ENCODE peak calls at places on chromosomes 3 and 15, in five cellular contexts. R is H1, F is IMR-90, K is H9, D is mesenchymal stem cell. T is an unnamed sample.

GRCh38 chr3:40008796-40009195 is 199.4 kb downstream of the MYRIP start:
- DNase-seq in R (no peak), F (no peak), K (no peak), D (no peak), T (no peak)

GRCh38 chr3:100423611-100424010 is 22.3 kb downstream of the LNP1 start:
- DNase-seq in R (no peak), F (no peak), K (no peak), D (no peak), T (no peak)

GRCh38 chr3:100400782-100401673 is at the start of the genes LNP1 and TOMM70:
- DNase-seq in R (peak), F (peak), K (peak), D (peak), T (peak)

GRCh38 chr15:40936709-40937666 is 7.8 kb downstream of the DLL4 start:
- DNase-seq in R (no peak), F (peak), K (no peak), D (no peak), T (no peak)

GRCh38 chr3:50525987-50526386 is 22.6 kb upstream of the CACNA2D2 start:
- DNase-seq in R (peak), F (peak), K (peak), D (peak), T (no peak)

GRCh38 chr15:78370013-78370412 is 29.9 kb downstream of the CRABP1 start:
- DNase-seq in R (no peak), F (no peak), K (no peak), D (no peak), T (no peak)

GRCh38 chr15:25171111-25171811 is 216.5 kb downstream of the SNRPN start:
- DNase-seq in R (peak), F (no peak), K (peak), D (no peak), T (no peak)

GRCh38 chr3:71210257-71211002 is 373.1 kb downstream of the FOXP1 start:
- DNase-seq in R (no peak), F (peak), K (no peak), D (peak), T (no peak)

GRCh38 chr3:31645233-31645632 is 112.5 kb downstream of the STT3B start:
- DNase-seq in R (no peak), F (peak), K (no peak), D (no peak), T (no peak)

GRCh38 chr15:53197426-53197839 is 407.3 kb upstream of the ONECUT1 start:
- DNase-seq in R (peak), F (peak), K (peak), D (peak), T (peak)

GRCh38 chr3:25664066-25664809 is 469 bp downstream of the TOP2B start:
- DNase-seq in R (peak), F (peak), K (peak), D (peak), T (peak)

GRCh38 chr3:325495-325894 is 128.9 kb downstream of the CHL1 start:
- DNase-seq in R (no peak), F (no peak), K (no peak), D (no peak), T (no peak)

GRCh38 chr3:135218304-135218703 is 423.2 kb downstream of the EPHB1 start:
- DNase-seq in R (no peak), F (no peak), K (no peak), D (no peak), T (no peak)

GRCh38 chr3:165994293-165994692 is 157.1 kb upstream of the BCHE start:
- DNase-seq in R (no peak), F (no peak), K (no peak), D (no peak), T (no peak)

GRCh38 chr3:159045279-159045678 is 243.4 kb downstream of the MFSD1 start:
- DNase-seq in R (no peak), F (no peak), K (no peak), D (no peak), T (no peak)

GRCh38 chr3:41213563-41213962 is 14.3 kb downstream of the CTNNB1 start:
- DNase-seq in R (no peak), F (no peak), K (no peak), D (no peak), T (no peak)

DNA sequence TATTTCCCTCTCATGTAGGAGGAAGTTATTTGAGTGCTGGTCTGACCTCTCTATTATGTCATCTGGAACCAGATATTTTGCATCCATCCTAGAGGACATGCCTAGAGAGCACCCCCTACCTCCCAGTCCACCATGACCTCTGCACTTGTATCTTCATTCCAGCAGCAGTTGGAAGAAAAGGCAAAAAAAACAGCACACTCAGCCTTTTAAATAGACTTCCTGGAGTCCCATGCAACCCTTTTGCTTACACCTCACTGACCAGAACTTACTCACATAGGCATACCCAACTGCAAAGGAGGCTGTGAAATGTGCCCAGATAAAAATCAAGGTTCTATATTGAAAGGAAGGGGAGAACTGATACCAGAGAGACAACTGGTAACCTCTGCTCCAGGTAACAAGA is 92.3 kb upstream of the FHIT start:
- DNase-seq in R (no peak), F (no peak), K (no peak), D (no peak), T (no peak)
- H3K4ac ChIP-seq in R (no peak), F (no peak), K (no peak), D (no peak), T (no peak)

GRCh38 chr3:170751083-170751893 is 118.7 kb downstream of the RPL22L1 start:
- DNase-seq in R (no peak), F (peak), K (no peak), D (peak), T (no peak)
- H2AFZ ChIP-seq in R (peak), F (peak), K (no peak), D (no peak), T (no peak)

DNA sequence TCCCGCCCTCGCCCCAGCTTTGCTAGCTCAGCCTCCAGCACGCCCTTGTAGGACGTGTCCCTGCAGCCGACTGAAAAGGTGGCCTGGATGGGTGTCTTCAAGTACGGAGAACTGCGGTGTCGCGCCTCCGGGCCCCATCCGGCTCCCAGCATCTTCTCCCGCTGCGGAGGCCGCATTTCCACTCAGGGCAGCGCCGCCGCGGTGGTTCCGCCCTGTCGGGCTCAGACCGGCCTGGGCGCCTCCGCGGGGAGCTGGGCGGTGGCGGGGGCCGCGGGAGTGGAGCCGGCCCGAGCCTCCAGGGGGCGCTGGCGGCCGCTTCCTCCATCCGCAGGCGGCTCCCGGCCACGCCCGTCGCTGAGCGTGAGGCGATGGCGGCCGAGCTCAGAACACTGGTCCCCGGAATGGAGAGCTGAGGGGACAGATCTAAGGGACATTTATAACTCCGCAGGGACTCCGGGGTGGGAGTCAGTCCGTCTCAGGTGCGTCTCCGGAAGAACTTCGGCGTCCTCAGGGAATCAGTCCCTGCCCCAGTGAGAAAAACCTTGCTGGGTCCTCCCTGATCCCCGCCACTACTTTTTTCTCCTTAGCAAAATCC is 13.6 kb upstream of the SMCO1 start:
- DNase-seq in R (peak), F (peak), K (peak), D (peak), T (peak)
- H2BK15ac ChIP-seq in R (no peak), F (peak), K (no peak), D (peak), T (peak)

GRCh38 chr15:38002883-38003477 is 68.5 kb downstream of the TMCO5A start:
- DNase-seq in R (peak), F (peak), K (peak), D (peak), T (peak)
- H3K4ac ChIP-seq in R (no peak), F (peak), K (no peak), D (no peak), T (no peak)

GRCh38 chr3:129061888-129062834 is 1.6 kb downstream of the GP9 start:
- DNase-seq in R (no peak), F (no peak), K (no peak), D (no peak), T (no peak)

GRCh38 chr3:129061077-129061887 is 703 bp downstream of the GP9 start:
- DNase-seq in R (no peak), F (no peak), K (no peak), D (no peak), T (no peak)

GRCh38 chr3:129064969-129065726 is 4.6 kb downstream of the GP9 start:
- DNase-seq in R (no peak), F (no peak), K (no peak), D (no peak), T (no peak)

GRCh38 chr3:129063841-129064482 is 3.4 kb downstream of the GP9 start:
- DNase-seq in R (no peak), F (no peak), K (no peak), D (no peak), T (no peak)

DNA sequence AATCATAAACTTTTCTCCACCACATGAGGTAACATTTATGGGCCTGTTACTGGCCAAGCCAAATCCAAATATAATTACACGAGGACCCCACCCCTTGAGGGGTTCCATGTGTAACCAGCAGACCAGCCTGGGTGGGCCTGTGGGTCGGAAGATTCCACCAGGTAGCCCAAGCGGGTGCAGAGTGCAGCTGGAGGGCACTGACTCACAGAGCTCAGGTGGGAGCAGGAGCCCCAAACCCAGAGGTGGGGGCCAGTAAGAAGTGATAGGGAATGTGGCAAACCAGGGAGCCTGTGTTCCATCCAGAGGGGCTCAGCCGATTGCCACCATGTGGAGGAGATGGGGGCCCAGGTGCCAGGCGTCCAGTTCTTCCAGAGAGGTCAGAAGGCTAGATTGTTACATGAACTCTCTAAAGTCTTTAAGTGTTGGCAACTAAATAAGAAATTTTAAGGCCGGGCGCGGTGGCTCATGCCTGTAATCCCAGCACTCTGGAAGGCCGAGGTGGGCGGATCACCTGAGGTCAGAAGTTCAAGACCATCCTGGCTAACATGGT is 2.6 kb downstream of the GP9 start:
- DNase-seq in R (no peak), F (no peak), K (no peak), D (no peak), T (no peak)
- H2AFZ ChIP-seq in R (no peak), F (no peak), K (no peak), D (no peak), T (no peak)

GRCh38 chr3:150168694-150169093 is 198.0 kb upstream of the PFN2 start:
- DNase-seq in R (no peak), F (peak), K (no peak), D (no peak), T (no peak)
- H2BK15ac ChIP-seq in R (no peak), F (no peak), K (no peak), D (no peak), T (no peak)

DNA sequence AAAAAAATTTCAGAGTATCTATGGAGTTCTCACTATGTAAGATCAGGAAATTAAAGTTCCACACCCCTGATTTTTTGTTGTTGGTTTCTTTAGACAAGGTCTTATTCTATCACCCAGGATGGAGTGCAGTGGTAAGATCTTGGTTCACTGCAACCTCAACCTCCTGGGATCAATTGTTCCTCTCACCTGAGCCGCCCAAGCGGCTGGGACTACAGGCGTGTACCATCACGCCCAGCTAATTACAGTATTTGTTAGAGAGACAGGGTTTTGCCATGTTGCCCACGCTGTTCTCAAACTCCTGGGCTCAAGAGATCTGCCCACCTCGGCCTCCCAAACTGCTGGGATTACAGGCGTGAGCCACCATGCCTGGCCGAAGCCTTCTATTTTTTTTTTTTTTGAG is 12.4 kb downstream of the QRICH1 start:
- DNase-seq in R (no peak), F (no peak), K (no peak), D (no peak), T (no peak)
- H3K4ac ChIP-seq in R (no peak), F (no peak), K (no peak), D (no peak), T (no peak)

GRCh38 chr3:153853163-153853562 is 268.0 kb upstream of the ARHGEF26 start:
- DNase-seq in R (no peak), F (no peak), K (no peak), D (no peak), T (no peak)

GRCh38 chr3:153852355-153852754 is 268.8 kb upstream of the ARHGEF26 start:
- DNase-seq in R (no peak), F (no peak), K (no peak), D (no peak), T (no peak)

GRCh38 chr3:153855772-153856171 is 265.4 kb upstream of the ARHGEF26 start:
- DNase-seq in R (peak), F (no peak), K (peak), D (no peak), T (no peak)

GRCh38 chr3:153856932-153857331 is 264.3 kb upstream of the ARHGEF26 start:
- DNase-seq in R (no peak), F (no peak), K (no peak), D (no peak), T (no peak)
- H2AFZ ChIP-seq in R (no peak), F (no peak), K (peak), D (no peak), T (peak)

DNA sequence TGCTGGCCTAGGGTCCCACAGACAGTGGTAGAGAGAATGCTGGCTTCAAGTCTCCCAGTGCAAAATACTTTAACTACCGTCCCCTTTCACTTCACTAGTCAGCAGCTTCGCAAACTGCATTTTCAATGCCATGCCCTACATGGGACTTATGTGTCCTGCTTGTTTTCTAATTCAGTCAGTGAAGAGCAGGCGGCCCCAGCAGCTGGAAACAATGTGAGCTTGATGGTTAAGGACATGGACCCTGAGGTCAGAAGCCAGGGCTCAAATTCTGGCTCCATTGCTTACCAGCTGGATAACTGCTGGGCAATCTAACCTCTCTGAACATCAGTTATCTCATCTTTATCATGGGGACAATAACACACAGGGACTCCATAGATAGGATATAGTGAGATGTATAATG is 58.4 kb downstream of the SLC12A8 start:
- DNase-seq in R (no peak), F (no peak), K (no peak), D (no peak), T (no peak)
- H2BK15ac ChIP-seq in R (peak), F (no peak), K (no peak), D (no peak), T (no peak)

GRCh38 chr3:38836561-38836960 is 20.5 kb upstream of the SCN10A start:
- DNase-seq in R (no peak), F (no peak), K (no peak), D (no peak), T (no peak)

GRCh38 chr3:38837358-38837757 is 21.3 kb upstream of the SCN10A start:
- DNase-seq in R (no peak), F (no peak), K (no peak), D (no peak), T (no peak)

GRCh38 chr3:38840987-38841386 is 25.0 kb upstream of the SCN10A start:
- DNase-seq in R (no peak), F (no peak), K (no peak), D (no peak), T (no peak)

GRCh38 chr3:38843898-38844297 is 27.9 kb upstream of the SCN10A start:
- DNase-seq in R (no peak), F (peak), K (no peak), D (peak), T (peak)

GRCh38 chr3:38842266-38842965 is 26.4 kb upstream of the SCN10A start:
- DNase-seq in R (no peak), F (no peak), K (no peak), D (no peak), T (no peak)
- H3K4ac ChIP-seq in R (no peak), F (no peak), K (no peak), D (no peak), T (no peak)